ENCODE peak calls at places on chromosomes 5 and 9, in six cellular contexts. One of them, this sample, is unnamed. For H3K36me3, the result is how much of the 10 kb centered on the place peaks cover.

GRCh38 chr9:92706218-92706940 is 36.4 kb upstream of the IPPK start:
- DNase-seq in H1: no peak
- DNase-seq in sigmoid colon: no peak
- DNase-seq in ovary: no peak
- DNase-seq in stomach: no peak
- DNase-seq in upper lobe of left lung: no peak
- DNase-seq in this sample: no peak

GRCh38 chr5:127930311-127930710 is 153.3 kb upstream of the SLC12A2 start:
- DNase-seq in ovary: no peak
- DNase-seq in sigmoid colon: no peak
- DNase-seq in upper lobe of left lung: no peak
- DNase-seq in H1: no peak
- DNase-seq in stomach: peak
- DNase-seq in this sample: no peak

GRCh38 chr9:36207546-36208012 is 16.9 kb downstream of the CLTA start:
- DNase-seq in sigmoid colon: no peak
- DNase-seq in ovary: no peak
- DNase-seq in stomach: no peak
- DNase-seq in H1: no peak
- DNase-seq in upper lobe of left lung: no peak
- DNase-seq in this sample: no peak

GRCh38 chr9:101477736-101478135 is 42.2 kb upstream of the ALDOB start:
- DNase-seq in sigmoid colon: no peak
- DNase-seq in ovary: no peak
- DNase-seq in H1: no peak
- DNase-seq in stomach: no peak
- DNase-seq in upper lobe of left lung: no peak
- DNase-seq in this sample: no peak

GRCh38 chr9:21576331-21577189 is 94.4 kb upstream of the IFNE start:
- DNase-seq in stomach: no peak
- DNase-seq in upper lobe of left lung: no peak
- DNase-seq in H1: no peak
- DNase-seq in ovary: no peak
- DNase-seq in sigmoid colon: no peak
- DNase-seq in this sample: no peak

GRCh38 chr9:83218411-83219090 is 155.6 kb upstream of the RASEF start:
- DNase-seq in stomach: no peak
- DNase-seq in H1: no peak
- DNase-seq in sigmoid colon: no peak
- DNase-seq in ovary: no peak
- DNase-seq in upper lobe of left lung: no peak
- DNase-seq in this sample: no peak

GRCh38 chr9:93587651-93588347 is 11.4 kb downstream of the PHF2 start:
- DNase-seq in ovary: no peak
- DNase-seq in sigmoid colon: no peak
- DNase-seq in H1: no peak
- DNase-seq in stomach: no peak
- DNase-seq in upper lobe of left lung: no peak
- DNase-seq in this sample: no peak

GRCh38 chr9:137129089-137129455 is 9.9 kb upstream of the GRIN1 start:
- DNase-seq in stomach: peak
- DNase-seq in upper lobe of left lung: no peak
- DNase-seq in sigmoid colon: no peak
- DNase-seq in H1: no peak
- DNase-seq in ovary: no peak
- DNase-seq in this sample: no peak

GRCh38 chr9:137968235-137968634 is 90.7 kb downstream of the CACNA1B start:
- DNase-seq in ovary: no peak
- DNase-seq in sigmoid colon: peak
- DNase-seq in stomach: peak
- DNase-seq in H1: no peak
- DNase-seq in upper lobe of left lung: peak
- DNase-seq in this sample: no peak

GRCh38 chr5:135560858-135561257 is 17.9 kb downstream of the CXCL14 start:
- DNase-seq in upper lobe of left lung: peak
- DNase-seq in ovary: peak
- DNase-seq in sigmoid colon: peak
- DNase-seq in H1: no peak
- DNase-seq in stomach: peak
- DNase-seq in this sample: peak

GRCh38 chr9:105651806-105652205 is 10.5 kb upstream of the TAL2 start:
- DNase-seq in stomach: no peak
- DNase-seq in sigmoid colon: no peak
- DNase-seq in ovary: no peak
- DNase-seq in H1: no peak
- DNase-seq in upper lobe of left lung: no peak
- DNase-seq in this sample: no peak

GRCh38 chr5:175746851-175747250 is 89.0 kb downstream of the HRH2 start:
- DNase-seq in ovary: no peak
- DNase-seq in upper lobe of left lung: no peak
- DNase-seq in stomach: no peak
- DNase-seq in sigmoid colon: no peak
- DNase-seq in H1: no peak
- DNase-seq in this sample: no peak

GRCh38 chr5:97094579-97095317 is 47.7 kb downstream of the LIX1 start:
- DNase-seq in H1: no peak
- DNase-seq in sigmoid colon: no peak
- DNase-seq in stomach: no peak
- DNase-seq in ovary: no peak
- DNase-seq in upper lobe of left lung: no peak
- DNase-seq in this sample: no peak

GRCh38 chr5:673837-674629 is 19.1 kb downstream of the TPPP start:
- DNase-seq in upper lobe of left lung: peak
- DNase-seq in ovary: no peak
- DNase-seq in H1: no peak
- DNase-seq in sigmoid colon: peak
- DNase-seq in stomach: no peak
- DNase-seq in this sample: no peak

GRCh38 chr9:76394896-76395244 is 644 bp upstream of the RFK start:
- DNase-seq in upper lobe of left lung: no peak
- DNase-seq in sigmoid colon: peak
- DNase-seq in stomach: peak
- DNase-seq in ovary: no peak
- DNase-seq in H1: no peak
- DNase-seq in this sample: peak

GRCh38 chr9:81671880-81672280 is 17.5 kb downstream of the TLE1 start:
- DNase-seq in ovary: peak
- DNase-seq in sigmoid colon: peak
- DNase-seq in upper lobe of left lung: no peak
- DNase-seq in stomach: peak
- DNase-seq in H1: no peak
- DNase-seq in this sample: peak

GRCh38 chr5:79850316-79850822 is 140.7 kb downstream of the MTX3 start:
- DNase-seq in H1: no peak
- DNase-seq in sigmoid colon: peak
- DNase-seq in upper lobe of left lung: no peak
- DNase-seq in ovary: no peak
- DNase-seq in stomach: no peak
- DNase-seq in this sample: no peak

GRCh38 chr5:69368458-69369368 is 607 bp downstream of the AK6 start:
- DNase-seq in H1: no peak
- DNase-seq in stomach: no peak
- DNase-seq in sigmoid colon: no peak
- DNase-seq in upper lobe of left lung: no peak
- DNase-seq in ovary: no peak
- DNase-seq in this sample: peak

GRCh38 chr9:89878003-89878411 is 273.2 kb downstream of the GADD45G start:
- DNase-seq in stomach: peak
- DNase-seq in H1: no peak
- DNase-seq in sigmoid colon: peak
- DNase-seq in ovary: peak
- DNase-seq in upper lobe of left lung: no peak
- DNase-seq in this sample: no peak

GRCh38 chr5:3116366-3116765 is 364.9 kb upstream of the IRX2 start:
- DNase-seq in stomach: no peak
- DNase-seq in ovary: no peak
- DNase-seq in H1: no peak
- DNase-seq in sigmoid colon: no peak
- DNase-seq in upper lobe of left lung: no peak
- DNase-seq in this sample: no peak

GRCh38 chr5:164175083-164175482 is 669.7 kb downstream of the MAT2B start:
- DNase-seq in H1: no peak
- DNase-seq in sigmoid colon: no peak
- DNase-seq in ovary: no peak
- DNase-seq in stomach: no peak
- DNase-seq in upper lobe of left lung: no peak
- DNase-seq in this sample: no peak

GRCh38 chr5:55223219-55223987 is 3.7 kb downstream of the MCIDAS start:
- DNase-seq in upper lobe of left lung: peak
- DNase-seq in stomach: no peak
- DNase-seq in sigmoid colon: no peak
- DNase-seq in ovary: no peak
- DNase-seq in H1: no peak
- DNase-seq in this sample: no peak

DNA sequence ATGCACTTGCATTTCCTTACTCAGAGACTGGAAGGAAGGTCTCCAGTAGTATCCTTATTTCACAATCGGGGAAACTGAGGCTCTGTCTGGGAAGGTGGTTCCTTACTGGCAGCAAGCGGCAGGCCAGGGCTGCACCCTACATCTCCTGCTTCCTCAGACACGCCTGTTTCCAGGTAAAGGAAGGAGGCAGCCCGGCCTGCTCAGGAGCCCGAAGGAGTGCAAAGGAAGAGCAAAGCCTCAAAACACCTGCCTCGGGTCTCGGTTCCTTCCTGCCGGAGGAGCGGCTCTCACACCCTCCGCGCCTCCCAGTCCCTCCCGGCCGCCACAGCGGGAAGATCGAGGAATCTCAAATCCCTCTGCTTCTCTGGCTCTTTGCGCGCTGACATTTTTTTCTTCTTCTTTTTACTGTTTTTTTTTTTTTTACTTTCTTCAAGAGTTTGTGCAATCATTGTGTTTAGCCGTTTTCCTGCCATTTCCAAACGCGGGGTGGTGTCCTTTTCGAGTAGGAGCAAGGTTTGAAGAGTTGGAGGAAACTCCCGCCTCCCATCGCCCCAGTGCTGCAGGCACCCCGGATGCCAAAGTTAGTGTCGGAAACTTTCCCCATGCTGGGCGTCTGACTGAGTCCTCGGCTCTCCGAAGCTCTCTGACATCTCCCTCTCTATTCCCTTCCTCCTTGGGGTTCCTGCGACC is 1.0 kb downstream of the GGTA1 start:
- DNase-seq in sigmoid colon: no peak
- DNase-seq in H1: no peak
- DNase-seq in upper lobe of left lung: peak
- DNase-seq in stomach: peak
- DNase-seq in ovary: peak
- DNase-seq in this sample: peak
- TF ChIP-seq CTCF in sigmoid colon: no peak
- TF ChIP-seq CTCF in H1: no peak
- TF ChIP-seq CTCF in upper lobe of left lung: no peak
- TF ChIP-seq CTCF in stomach: no peak
- TF ChIP-seq CTCF in ovary: no peak
- TF ChIP-seq CTCF in this sample: no peak

DNA sequence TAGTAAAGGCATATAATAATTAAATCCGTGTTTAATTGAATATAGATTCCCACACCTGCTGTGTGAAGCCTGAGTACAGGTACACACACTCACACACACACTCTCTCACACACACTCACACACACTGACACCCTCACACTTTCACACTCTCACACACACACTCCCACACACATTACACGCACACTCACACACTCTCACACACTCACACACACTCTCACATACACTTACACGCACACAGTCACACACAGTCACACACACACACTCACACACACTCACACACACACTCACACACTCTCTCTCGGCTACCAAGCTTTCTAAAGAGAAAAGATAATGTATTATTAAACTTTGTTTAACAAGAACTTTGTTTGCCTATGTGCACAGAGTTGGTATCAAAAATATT is 195.1 kb upstream of the CTNND2 start:
- DNase-seq in upper lobe of left lung: no peak
- DNase-seq in sigmoid colon: no peak
- DNase-seq in ovary: no peak
- DNase-seq in stomach: no peak
- DNase-seq in H1: no peak
- DNase-seq in this sample: no peak
- TF ChIP-seq EP300 in upper lobe of left lung: no peak
- TF ChIP-seq EP300 in sigmoid colon: no peak
- TF ChIP-seq EP300 in ovary: no peak
- TF ChIP-seq EP300 in stomach: no peak
- TF ChIP-seq EP300 in H1: no peak
- TF ChIP-seq EP300 in this sample: no peak

GRCh38 chr9:14373726-14374125 is 59.8 kb upstream of the NFIB start:
- DNase-seq in ovary: no peak
- DNase-seq in upper lobe of left lung: no peak
- DNase-seq in H1: no peak
- DNase-seq in stomach: no peak
- DNase-seq in sigmoid colon: no peak
- DNase-seq in this sample: no peak
- H3K36me3 ChIP-seq in ovary: under half
- H3K36me3 ChIP-seq in upper lobe of left lung: under half
- H3K36me3 ChIP-seq in H1: under half
- H3K36me3 ChIP-seq in stomach: under half
- H3K36me3 ChIP-seq in sigmoid colon: under half
- H3K36me3 ChIP-seq in this sample: under half

GRCh38 chr9:70347046-70347445 is 67.4 kb downstream of the KLF9 start:
- DNase-seq in sigmoid colon: no peak
- DNase-seq in stomach: no peak
- DNase-seq in ovary: no peak
- DNase-seq in H1: no peak
- DNase-seq in upper lobe of left lung: no peak
- DNase-seq in this sample: no peak

GRCh38 chr9:70355801-70356200 is 58.7 kb downstream of the KLF9 start:
- DNase-seq in stomach: no peak
- DNase-seq in ovary: no peak
- DNase-seq in sigmoid colon: no peak
- DNase-seq in upper lobe of left lung: no peak
- DNase-seq in H1: no peak
- DNase-seq in this sample: no peak

GRCh38 chr9:70352356-70352755 is 62.1 kb downstream of the KLF9 start:
- DNase-seq in stomach: no peak
- DNase-seq in upper lobe of left lung: no peak
- DNase-seq in H1: no peak
- DNase-seq in sigmoid colon: no peak
- DNase-seq in ovary: no peak
- DNase-seq in this sample: no peak

DNA sequence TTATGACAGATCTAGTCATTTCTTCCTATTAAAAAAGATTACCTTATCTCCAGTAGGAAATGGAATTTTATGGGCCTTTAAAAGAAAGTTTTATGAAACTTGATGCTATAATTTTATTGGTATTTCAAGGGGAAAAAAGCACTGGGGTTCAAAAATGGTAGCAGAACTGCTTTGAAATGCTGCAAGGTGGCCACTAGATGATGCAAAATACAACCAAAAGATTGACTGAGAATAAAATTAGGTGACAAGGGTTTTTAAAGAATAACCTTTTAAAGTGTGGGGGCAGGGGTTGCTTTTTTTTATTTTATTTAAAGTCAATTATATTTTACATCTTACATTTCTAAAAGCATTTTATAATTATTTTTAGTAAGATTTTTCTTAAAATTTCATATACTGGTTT is 61.7 kb downstream of the KLF9 start:
- DNase-seq in ovary: no peak
- DNase-seq in sigmoid colon: no peak
- DNase-seq in upper lobe of left lung: no peak
- DNase-seq in H1: no peak
- DNase-seq in stomach: no peak
- DNase-seq in this sample: no peak
- TF ChIP-seq CTCF in ovary: peak
- TF ChIP-seq CTCF in sigmoid colon: peak
- TF ChIP-seq CTCF in upper lobe of left lung: no peak
- TF ChIP-seq CTCF in H1: peak
- TF ChIP-seq CTCF in stomach: peak
- TF ChIP-seq CTCF in this sample: peak

GRCh38 chr5:82225525-82226172 is 52.5 kb downstream of the RPS23 start:
- DNase-seq in ovary: peak
- DNase-seq in upper lobe of left lung: no peak
- DNase-seq in H1: peak
- DNase-seq in stomach: peak
- DNase-seq in sigmoid colon: peak
- DNase-seq in this sample: peak
- TF ChIP-seq EP300 in ovary: no peak
- TF ChIP-seq EP300 in upper lobe of left lung: no peak
- TF ChIP-seq EP300 in H1: no peak
- TF ChIP-seq EP300 in stomach: no peak
- TF ChIP-seq EP300 in sigmoid colon: no peak
- TF ChIP-seq EP300 in this sample: peak

This sample was measured in tibial nerve.